ENCODE peak calls at places on chromosomes 12 and 14, in six cellular contexts. One of them, this sample, is unnamed.

GRCh38 chr14:65783101-65783500 is 370.6 kb downstream of the FUT8 start:
- DNase-seq in activated naive CD8-positive, alpha-beta T cell treated with anti-CD3 and anti-CD28 coated beads, Interleukin-2, amount 50 U/mL, for 16 hours: no peak
- DNase-seq in substantia nigra: no peak
- DNase-seq in foreskin fibroblast: no peak
- DNase-seq in kidney tubule cell: no peak
- DNase-seq in stimulated activated CD4-positive, alpha-beta T cell treated with anti-CD3 and anti-CD28 coated beads, Interleukin-1b, Interleukin-23, amount 100 ng/mL, for 48 hours: no peak
- DNase-seq in this sample: no peak

GRCh38 chr14:69263364-69263763 is 3.4 kb downstream of the GALNT16 start:
- DNase-seq in activated naive CD8-positive, alpha-beta T cell treated with anti-CD3 and anti-CD28 coated beads, Interleukin-2, amount 50 U/mL, for 16 hours: no peak
- DNase-seq in foreskin fibroblast: peak
- DNase-seq in substantia nigra: peak
- DNase-seq in stimulated activated CD4-positive, alpha-beta T cell treated with anti-CD3 and anti-CD28 coated beads, Interleukin-1b, Interleukin-23, amount 100 ng/mL, for 48 hours: no peak
- DNase-seq in kidney tubule cell: peak
- DNase-seq in this sample: no peak

GRCh38 chr12:1576410-1577240 is 17.8 kb downstream of the FBXL14 start:
- DNase-seq in foreskin fibroblast: peak
- DNase-seq in stimulated activated CD4-positive, alpha-beta T cell treated with anti-CD3 and anti-CD28 coated beads, Interleukin-1b, Interleukin-23, amount 100 ng/mL, for 48 hours: no peak
- DNase-seq in kidney tubule cell: no peak
- DNase-seq in substantia nigra: no peak
- DNase-seq in activated naive CD8-positive, alpha-beta T cell treated with anti-CD3 and anti-CD28 coated beads, Interleukin-2, amount 50 U/mL, for 16 hours: no peak
- DNase-seq in this sample: peak

GRCh38 chr12:128796439-128797118 is 27.2 kb downstream of the SLC15A4 start:
- DNase-seq in stimulated activated CD4-positive, alpha-beta T cell treated with anti-CD3 and anti-CD28 coated beads, Interleukin-1b, Interleukin-23, amount 100 ng/mL, for 48 hours: no peak
- DNase-seq in substantia nigra: peak
- DNase-seq in activated naive CD8-positive, alpha-beta T cell treated with anti-CD3 and anti-CD28 coated beads, Interleukin-2, amount 50 U/mL, for 16 hours: no peak
- DNase-seq in kidney tubule cell: no peak
- DNase-seq in foreskin fibroblast: no peak
- DNase-seq in this sample: no peak

GRCh38 chr12:92294676-92295440 is 149.2 kb upstream of the BTG1 start:
- DNase-seq in activated naive CD8-positive, alpha-beta T cell treated with anti-CD3 and anti-CD28 coated beads, Interleukin-2, amount 50 U/mL, for 16 hours: no peak
- DNase-seq in kidney tubule cell: no peak
- DNase-seq in substantia nigra: no peak
- DNase-seq in stimulated activated CD4-positive, alpha-beta T cell treated with anti-CD3 and anti-CD28 coated beads, Interleukin-1b, Interleukin-23, amount 100 ng/mL, for 48 hours: no peak
- DNase-seq in foreskin fibroblast: no peak
- DNase-seq in this sample: no peak

GRCh38 chr14:24194186-24194872 is 912 bp downstream of the TM9SF1 start:
- DNase-seq in kidney tubule cell: no peak
- DNase-seq in stimulated activated CD4-positive, alpha-beta T cell treated with anti-CD3 and anti-CD28 coated beads, Interleukin-1b, Interleukin-23, amount 100 ng/mL, for 48 hours: no peak
- DNase-seq in activated naive CD8-positive, alpha-beta T cell treated with anti-CD3 and anti-CD28 coated beads, Interleukin-2, amount 50 U/mL, for 16 hours: no peak
- DNase-seq in substantia nigra: no peak
- DNase-seq in foreskin fibroblast: no peak
- DNase-seq in this sample: no peak

GRCh38 chr14:58994130-58994529 is 194.3 kb upstream of the DAAM1 start:
- DNase-seq in foreskin fibroblast: no peak
- DNase-seq in substantia nigra: no peak
- DNase-seq in activated naive CD8-positive, alpha-beta T cell treated with anti-CD3 and anti-CD28 coated beads, Interleukin-2, amount 50 U/mL, for 16 hours: no peak
- DNase-seq in stimulated activated CD4-positive, alpha-beta T cell treated with anti-CD3 and anti-CD28 coated beads, Interleukin-1b, Interleukin-23, amount 100 ng/mL, for 48 hours: no peak
- DNase-seq in kidney tubule cell: no peak
- DNase-seq in this sample: no peak

GRCh38 chr12:46524778-46525177 is 152.2 kb upstream of the SLC38A2 start:
- DNase-seq in substantia nigra: peak
- DNase-seq in activated naive CD8-positive, alpha-beta T cell treated with anti-CD3 and anti-CD28 coated beads, Interleukin-2, amount 50 U/mL, for 16 hours: no peak
- DNase-seq in kidney tubule cell: peak
- DNase-seq in stimulated activated CD4-positive, alpha-beta T cell treated with anti-CD3 and anti-CD28 coated beads, Interleukin-1b, Interleukin-23, amount 100 ng/mL, for 48 hours: no peak
- DNase-seq in foreskin fibroblast: peak
- DNase-seq in this sample: peak

GRCh38 chr12:80917651-80918050 is 20.1 kb downstream of the LIN7A start:
- DNase-seq in substantia nigra: no peak
- DNase-seq in stimulated activated CD4-positive, alpha-beta T cell treated with anti-CD3 and anti-CD28 coated beads, Interleukin-1b, Interleukin-23, amount 100 ng/mL, for 48 hours: no peak
- DNase-seq in foreskin fibroblast: no peak
- DNase-seq in kidney tubule cell: no peak
- DNase-seq in activated naive CD8-positive, alpha-beta T cell treated with anti-CD3 and anti-CD28 coated beads, Interleukin-2, amount 50 U/mL, for 16 hours: no peak
- DNase-seq in this sample: no peak

GRCh38 chr12:80834724-80835123 is 103.0 kb downstream of the LIN7A start:
- DNase-seq in substantia nigra: no peak
- DNase-seq in kidney tubule cell: no peak
- DNase-seq in activated naive CD8-positive, alpha-beta T cell treated with anti-CD3 and anti-CD28 coated beads, Interleukin-2, amount 50 U/mL, for 16 hours: no peak
- DNase-seq in foreskin fibroblast: no peak
- DNase-seq in stimulated activated CD4-positive, alpha-beta T cell treated with anti-CD3 and anti-CD28 coated beads, Interleukin-1b, Interleukin-23, amount 100 ng/mL, for 48 hours: no peak
- DNase-seq in this sample: no peak

GRCh38 chr12:93173178-93173957 is 204.4 kb upstream of the NUDT4 start:
- DNase-seq in stimulated activated CD4-positive, alpha-beta T cell treated with anti-CD3 and anti-CD28 coated beads, Interleukin-1b, Interleukin-23, amount 100 ng/mL, for 48 hours: no peak
- DNase-seq in kidney tubule cell: peak
- DNase-seq in activated naive CD8-positive, alpha-beta T cell treated with anti-CD3 and anti-CD28 coated beads, Interleukin-2, amount 50 U/mL, for 16 hours: no peak
- DNase-seq in substantia nigra: no peak
- DNase-seq in foreskin fibroblast: peak
- DNase-seq in this sample: no peak

GRCh38 chr14:21041676-21042433 is at the start of gene RNASE7:
- DNase-seq in substantia nigra: no peak
- DNase-seq in foreskin fibroblast: peak
- DNase-seq in kidney tubule cell: peak
- DNase-seq in activated naive CD8-positive, alpha-beta T cell treated with anti-CD3 and anti-CD28 coated beads, Interleukin-2, amount 50 U/mL, for 16 hours: no peak
- DNase-seq in stimulated activated CD4-positive, alpha-beta T cell treated with anti-CD3 and anti-CD28 coated beads, Interleukin-1b, Interleukin-23, amount 100 ng/mL, for 48 hours: no peak
- DNase-seq in this sample: no peak

GRCh38 chr14:104438166-104438887 is 141.2 kb upstream of the C14orf180 start:
- DNase-seq in foreskin fibroblast: no peak
- DNase-seq in activated naive CD8-positive, alpha-beta T cell treated with anti-CD3 and anti-CD28 coated beads, Interleukin-2, amount 50 U/mL, for 16 hours: no peak
- DNase-seq in substantia nigra: no peak
- DNase-seq in stimulated activated CD4-positive, alpha-beta T cell treated with anti-CD3 and anti-CD28 coated beads, Interleukin-1b, Interleukin-23, amount 100 ng/mL, for 48 hours: no peak
- DNase-seq in kidney tubule cell: no peak
- DNase-seq in this sample: no peak

GRCh38 chr12:127147724-127148123 is 1119.2 kb upstream of the TMEM132C start:
- DNase-seq in substantia nigra: no peak
- DNase-seq in foreskin fibroblast: no peak
- DNase-seq in kidney tubule cell: no peak
- DNase-seq in stimulated activated CD4-positive, alpha-beta T cell treated with anti-CD3 and anti-CD28 coated beads, Interleukin-1b, Interleukin-23, amount 100 ng/mL, for 48 hours: no peak
- DNase-seq in activated naive CD8-positive, alpha-beta T cell treated with anti-CD3 and anti-CD28 coated beads, Interleukin-2, amount 50 U/mL, for 16 hours: no peak
- DNase-seq in this sample: no peak

GRCh38 chr12:12587878-12588277 is 23.8 kb upstream of the CREBL2 start:
- DNase-seq in activated naive CD8-positive, alpha-beta T cell treated with anti-CD3 and anti-CD28 coated beads, Interleukin-2, amount 50 U/mL, for 16 hours: no peak
- DNase-seq in kidney tubule cell: no peak
- DNase-seq in stimulated activated CD4-positive, alpha-beta T cell treated with anti-CD3 and anti-CD28 coated beads, Interleukin-1b, Interleukin-23, amount 100 ng/mL, for 48 hours: no peak
- DNase-seq in substantia nigra: no peak
- DNase-seq in foreskin fibroblast: no peak
- DNase-seq in this sample: no peak

GRCh38 chr12:111339306-111339938 is 29.5 kb downstream of the PHETA1 start:
- DNase-seq in stimulated activated CD4-positive, alpha-beta T cell treated with anti-CD3 and anti-CD28 coated beads, Interleukin-1b, Interleukin-23, amount 100 ng/mL, for 48 hours: no peak
- DNase-seq in substantia nigra: no peak
- DNase-seq in activated naive CD8-positive, alpha-beta T cell treated with anti-CD3 and anti-CD28 coated beads, Interleukin-2, amount 50 U/mL, for 16 hours: no peak
- DNase-seq in kidney tubule cell: no peak
- DNase-seq in foreskin fibroblast: no peak
- DNase-seq in this sample: no peak

GRCh38 chr12:32115404-32116104 is 8.9 kb downstream of the BICD1 start:
- DNase-seq in stimulated activated CD4-positive, alpha-beta T cell treated with anti-CD3 and anti-CD28 coated beads, Interleukin-1b, Interleukin-23, amount 100 ng/mL, for 48 hours: no peak
- DNase-seq in foreskin fibroblast: peak
- DNase-seq in kidney tubule cell: peak
- DNase-seq in substantia nigra: peak
- DNase-seq in activated naive CD8-positive, alpha-beta T cell treated with anti-CD3 and anti-CD28 coated beads, Interleukin-2, amount 50 U/mL, for 16 hours: no peak
- DNase-seq in this sample: peak

GRCh38 chr14:34851395-34851794 is 23.8 kb downstream of the BAZ1A start:
- DNase-seq in kidney tubule cell: no peak
- DNase-seq in stimulated activated CD4-positive, alpha-beta T cell treated with anti-CD3 and anti-CD28 coated beads, Interleukin-1b, Interleukin-23, amount 100 ng/mL, for 48 hours: no peak
- DNase-seq in activated naive CD8-positive, alpha-beta T cell treated with anti-CD3 and anti-CD28 coated beads, Interleukin-2, amount 50 U/mL, for 16 hours: no peak
- DNase-seq in foreskin fibroblast: peak
- DNase-seq in substantia nigra: no peak
- DNase-seq in this sample: no peak

GRCh38 chr14:21220874-21221477 is 48.3 kb downstream of the HNRNPC start:
- DNase-seq in activated naive CD8-positive, alpha-beta T cell treated with anti-CD3 and anti-CD28 coated beads, Interleukin-2, amount 50 U/mL, for 16 hours: no peak
- DNase-seq in substantia nigra: no peak
- DNase-seq in stimulated activated CD4-positive, alpha-beta T cell treated with anti-CD3 and anti-CD28 coated beads, Interleukin-1b, Interleukin-23, amount 100 ng/mL, for 48 hours: no peak
- DNase-seq in foreskin fibroblast: no peak
- DNase-seq in kidney tubule cell: no peak
- DNase-seq in this sample: no peak

GRCh38 chr14:103444837-103445524 is 59.8 kb downstream of the MARK3 start:
- DNase-seq in foreskin fibroblast: peak
- DNase-seq in stimulated activated CD4-positive, alpha-beta T cell treated with anti-CD3 and anti-CD28 coated beads, Interleukin-1b, Interleukin-23, amount 100 ng/mL, for 48 hours: no peak
- DNase-seq in activated naive CD8-positive, alpha-beta T cell treated with anti-CD3 and anti-CD28 coated beads, Interleukin-2, amount 50 U/mL, for 16 hours: no peak
- DNase-seq in substantia nigra: no peak
- DNase-seq in kidney tubule cell: no peak
- DNase-seq in this sample: no peak

GRCh38 chr12:22238211-22238610 is 96.3 kb downstream of the ST8SIA1 start:
- DNase-seq in kidney tubule cell: no peak
- DNase-seq in stimulated activated CD4-positive, alpha-beta T cell treated with anti-CD3 and anti-CD28 coated beads, Interleukin-1b, Interleukin-23, amount 100 ng/mL, for 48 hours: no peak
- DNase-seq in substantia nigra: no peak
- DNase-seq in foreskin fibroblast: no peak
- DNase-seq in activated naive CD8-positive, alpha-beta T cell treated with anti-CD3 and anti-CD28 coated beads, Interleukin-2, amount 50 U/mL, for 16 hours: no peak
- DNase-seq in this sample: no peak

This sample was measured in mucosa of descending colon.